ENCODE peak calls at places on chromosomes 7 and 10, in six cellular contexts. One of them, this sample, is unnamed.

GRCh38 chr10:34488476-34489130 is 326.5 kb downstream of the PARD3 start:
- DNase-seq in WTC11: no peak
- DNase-seq in neural crest cell: no peak
- DNase-seq in lung: no peak
- DNase-seq in OCI-LY7: no peak
- DNase-seq in dorsolateral prefrontal cortex: no peak
- DNase-seq in this sample: no peak

GRCh38 chr10:76428541-76429330 is 997.3 kb downstream of the LRMDA start:
- DNase-seq in WTC11: no peak
- DNase-seq in neural crest cell: no peak
- DNase-seq in lung: no peak
- DNase-seq in OCI-LY7: no peak
- DNase-seq in dorsolateral prefrontal cortex: no peak
- DNase-seq in this sample: no peak

GRCh38 chr10:125979976-125980375 is 83.6 kb downstream of the FANK1 start:
- DNase-seq in WTC11: no peak
- DNase-seq in neural crest cell: no peak
- DNase-seq in lung: no peak
- DNase-seq in OCI-LY7: no peak
- DNase-seq in dorsolateral prefrontal cortex: no peak
- DNase-seq in this sample: no peak

GRCh38 chr7:99955247-99955646 is 20.6 kb downstream of the AZGP1 start:
- DNase-seq in WTC11: no peak
- DNase-seq in neural crest cell: no peak
- DNase-seq in lung: peak
- DNase-seq in OCI-LY7: no peak
- DNase-seq in dorsolateral prefrontal cortex: no peak
- DNase-seq in this sample: no peak

GRCh38 chr10:68155615-68156205 is 46.4 kb downstream of the MYPN start:
- DNase-seq in WTC11: no peak
- DNase-seq in neural crest cell: no peak
- DNase-seq in lung: no peak
- DNase-seq in OCI-LY7: no peak
- DNase-seq in dorsolateral prefrontal cortex: no peak
- DNase-seq in this sample: no peak

GRCh38 chr7:96093435-96093834 is 228.5 kb downstream of the SLC25A13 start:
- DNase-seq in WTC11: no peak
- DNase-seq in neural crest cell: no peak
- DNase-seq in lung: no peak
- DNase-seq in OCI-LY7: no peak
- DNase-seq in dorsolateral prefrontal cortex: no peak
- DNase-seq in this sample: no peak

GRCh38 chr10:101708870-101709269 is 13.9 kb upstream of the FBXW4 start:
- DNase-seq in WTC11: no peak
- DNase-seq in neural crest cell: no peak
- DNase-seq in lung: no peak
- DNase-seq in OCI-LY7: no peak
- DNase-seq in dorsolateral prefrontal cortex: no peak
- DNase-seq in this sample: no peak

GRCh38 chr10:37774351-37774750 is 83.1 kb downstream of the ZNF248 start:
- DNase-seq in WTC11: no peak
- DNase-seq in neural crest cell: no peak
- DNase-seq in lung: no peak
- DNase-seq in OCI-LY7: no peak
- DNase-seq in dorsolateral prefrontal cortex: no peak
- DNase-seq in this sample: no peak

GRCh38 chr10:31321396-31321941 is 2.5 kb downstream of the ZEB1 start:
- DNase-seq in WTC11: no peak
- DNase-seq in neural crest cell: no peak
- DNase-seq in lung: no peak
- DNase-seq in OCI-LY7: peak
- DNase-seq in dorsolateral prefrontal cortex: no peak
- DNase-seq in this sample: no peak

GRCh38 chr7:2223321-2223720 is 9.4 kb downstream of the MAD1L1 start:
- DNase-seq in WTC11: no peak
- DNase-seq in neural crest cell: no peak
- DNase-seq in lung: no peak
- DNase-seq in OCI-LY7: no peak
- DNase-seq in dorsolateral prefrontal cortex: no peak
- DNase-seq in this sample: no peak

GRCh38 chr10:13349776-13350274 is 1.7 kb upstream of the SEPHS1 start:
- DNase-seq in WTC11: peak
- DNase-seq in neural crest cell: peak
- DNase-seq in lung: peak
- DNase-seq in OCI-LY7: peak
- DNase-seq in dorsolateral prefrontal cortex: peak
- DNase-seq in this sample: peak

GRCh38 chr10:13356392-13356791 is 8.3 kb upstream of the SEPHS1 start:
- DNase-seq in WTC11: no peak
- DNase-seq in neural crest cell: no peak
- DNase-seq in lung: no peak
- DNase-seq in OCI-LY7: no peak
- DNase-seq in dorsolateral prefrontal cortex: no peak
- DNase-seq in this sample: no peak

GRCh38 chr10:13354783-13355182 is 6.7 kb upstream of the SEPHS1 start:
- DNase-seq in WTC11: no peak
- DNase-seq in neural crest cell: no peak
- DNase-seq in lung: no peak
- DNase-seq in OCI-LY7: no peak
- DNase-seq in dorsolateral prefrontal cortex: no peak
- DNase-seq in this sample: no peak

GRCh38 chr10:13351340-13351915 is 3.3 kb upstream of the SEPHS1 start:
- DNase-seq in WTC11: peak
- DNase-seq in neural crest cell: no peak
- DNase-seq in lung: no peak
- DNase-seq in OCI-LY7: peak
- DNase-seq in dorsolateral prefrontal cortex: no peak
- DNase-seq in this sample: no peak

GRCh38 chr10:13352519-13352918 is 4.4 kb upstream of the SEPHS1 start:
- DNase-seq in WTC11: peak
- DNase-seq in neural crest cell: no peak
- DNase-seq in lung: no peak
- DNase-seq in OCI-LY7: peak
- DNase-seq in dorsolateral prefrontal cortex: no peak
- DNase-seq in this sample: peak
- TF ChIP-seq CTCF in WTC11: peak
- TF ChIP-seq CTCF in neural crest cell: peak
- TF ChIP-seq CTCF in lung: no peak
- TF ChIP-seq CTCF in OCI-LY7: peak
- TF ChIP-seq CTCF in dorsolateral prefrontal cortex: no peak
- TF ChIP-seq CTCF in this sample: no peak

DNA sequence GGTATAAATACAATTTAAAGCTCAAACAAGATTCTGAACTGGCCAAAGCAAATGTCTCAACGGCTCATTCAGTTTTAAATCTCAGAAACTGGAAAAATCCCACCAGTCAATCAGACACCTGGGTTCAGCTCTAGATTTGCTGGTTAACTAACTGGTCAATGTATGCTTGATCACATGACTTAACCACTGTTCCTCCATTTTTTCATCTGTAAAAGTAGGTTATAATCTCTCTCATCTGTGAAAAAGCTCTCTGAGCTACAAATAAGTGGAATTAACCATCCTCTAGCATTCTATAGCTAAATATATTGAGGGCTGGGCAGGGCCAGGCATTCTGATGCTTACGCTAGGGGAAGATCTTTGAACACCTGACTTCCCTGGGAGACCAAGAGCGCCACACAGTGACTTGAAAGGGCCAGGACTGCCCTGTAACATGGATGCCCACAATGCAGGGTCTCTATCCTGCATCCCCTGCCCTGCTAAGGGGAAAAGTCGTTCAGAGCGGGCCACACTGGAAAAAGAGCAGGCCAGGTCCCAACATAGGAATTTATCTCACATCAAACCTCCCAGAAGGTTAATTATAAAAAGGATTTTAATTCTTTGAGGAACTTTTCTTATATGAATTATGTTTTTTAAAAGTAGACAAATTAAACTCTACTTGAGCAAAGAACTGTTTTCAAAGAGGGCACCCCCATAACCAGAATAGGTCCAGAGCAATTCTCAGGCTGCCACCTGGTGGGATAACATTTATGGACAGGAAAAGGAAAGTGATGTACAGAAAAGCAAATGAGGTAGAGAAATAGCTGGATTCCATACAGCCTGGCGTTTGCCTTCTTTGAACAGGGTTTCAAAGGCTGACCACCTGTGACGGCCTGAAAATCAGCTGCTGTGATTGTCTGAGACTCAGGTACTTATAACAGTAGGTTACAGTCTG is 1.8 kb downstream of the RP9 start:
- DNase-seq in WTC11: peak
- DNase-seq in neural crest cell: peak
- DNase-seq in lung: no peak
- DNase-seq in OCI-LY7: peak
- DNase-seq in dorsolateral prefrontal cortex: peak
- DNase-seq in this sample: peak
- TF ChIP-seq CTCF in WTC11: no peak
- TF ChIP-seq CTCF in neural crest cell: peak
- TF ChIP-seq CTCF in lung: no peak
- TF ChIP-seq CTCF in OCI-LY7: peak
- TF ChIP-seq CTCF in dorsolateral prefrontal cortex: peak
- TF ChIP-seq CTCF in this sample: peak

GRCh38 chr7:80428161-80429054 is 83.5 kb downstream of the GNAT3 start:
- DNase-seq in WTC11: peak
- DNase-seq in neural crest cell: no peak
- DNase-seq in lung: no peak
- DNase-seq in OCI-LY7: no peak
- DNase-seq in dorsolateral prefrontal cortex: no peak
- DNase-seq in this sample: peak
- TF ChIP-seq CTCF in WTC11: no peak
- TF ChIP-seq CTCF in neural crest cell: peak
- TF ChIP-seq CTCF in lung: peak
- TF ChIP-seq CTCF in OCI-LY7: peak
- TF ChIP-seq CTCF in dorsolateral prefrontal cortex: peak
- TF ChIP-seq CTCF in this sample: peak

GRCh38 chr10:73218466-73219191 is 28.4 kb downstream of the DNAJC9 start:
- DNase-seq in WTC11: no peak
- DNase-seq in neural crest cell: no peak
- DNase-seq in lung: no peak
- DNase-seq in OCI-LY7: peak
- DNase-seq in dorsolateral prefrontal cortex: no peak
- DNase-seq in this sample: no peak
- TF ChIP-seq CTCF in WTC11: no peak
- TF ChIP-seq CTCF in neural crest cell: peak
- TF ChIP-seq CTCF in lung: no peak
- TF ChIP-seq CTCF in OCI-LY7: peak
- TF ChIP-seq CTCF in dorsolateral prefrontal cortex: no peak
- TF ChIP-seq CTCF in this sample: peak

DNA sequence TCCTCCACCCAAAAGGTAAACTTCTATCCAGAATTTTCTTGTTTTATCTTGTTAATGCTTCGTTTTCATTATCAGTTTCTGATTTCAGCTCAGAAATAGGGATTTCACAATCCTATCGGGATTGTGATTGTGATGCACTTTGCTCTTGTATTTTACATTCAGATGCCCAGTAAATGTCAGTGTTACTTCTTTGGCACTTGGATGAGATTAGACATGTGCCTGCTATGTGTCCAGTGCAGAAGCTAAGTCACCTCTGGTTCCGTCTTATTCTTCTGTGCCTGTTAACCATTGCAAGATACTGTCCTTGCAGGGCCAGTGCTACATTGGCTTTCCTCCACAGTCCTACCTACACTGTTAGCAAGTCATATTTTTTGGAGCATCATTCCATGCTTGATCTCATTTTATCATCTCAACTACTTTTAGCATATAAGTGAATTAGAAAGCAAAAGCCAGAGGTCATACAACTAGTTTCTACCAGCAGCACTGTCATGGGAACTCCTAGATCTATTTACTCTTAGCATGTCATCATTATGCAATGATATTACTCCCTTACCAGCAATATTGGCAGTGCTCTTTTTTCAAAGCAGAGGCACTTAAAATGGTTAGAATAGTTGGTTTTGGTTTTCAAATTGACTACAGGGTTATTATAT is 26.7 kb downstream of the ZNF277 start:
- DNase-seq in WTC11: no peak
- DNase-seq in neural crest cell: no peak
- DNase-seq in lung: no peak
- DNase-seq in OCI-LY7: no peak
- DNase-seq in dorsolateral prefrontal cortex: no peak
- DNase-seq in this sample: no peak
- TF ChIP-seq CTCF in WTC11: no peak
- TF ChIP-seq CTCF in neural crest cell: no peak
- TF ChIP-seq CTCF in lung: no peak
- TF ChIP-seq CTCF in OCI-LY7: no peak
- TF ChIP-seq CTCF in dorsolateral prefrontal cortex: no peak
- TF ChIP-seq CTCF in this sample: no peak

DNA sequence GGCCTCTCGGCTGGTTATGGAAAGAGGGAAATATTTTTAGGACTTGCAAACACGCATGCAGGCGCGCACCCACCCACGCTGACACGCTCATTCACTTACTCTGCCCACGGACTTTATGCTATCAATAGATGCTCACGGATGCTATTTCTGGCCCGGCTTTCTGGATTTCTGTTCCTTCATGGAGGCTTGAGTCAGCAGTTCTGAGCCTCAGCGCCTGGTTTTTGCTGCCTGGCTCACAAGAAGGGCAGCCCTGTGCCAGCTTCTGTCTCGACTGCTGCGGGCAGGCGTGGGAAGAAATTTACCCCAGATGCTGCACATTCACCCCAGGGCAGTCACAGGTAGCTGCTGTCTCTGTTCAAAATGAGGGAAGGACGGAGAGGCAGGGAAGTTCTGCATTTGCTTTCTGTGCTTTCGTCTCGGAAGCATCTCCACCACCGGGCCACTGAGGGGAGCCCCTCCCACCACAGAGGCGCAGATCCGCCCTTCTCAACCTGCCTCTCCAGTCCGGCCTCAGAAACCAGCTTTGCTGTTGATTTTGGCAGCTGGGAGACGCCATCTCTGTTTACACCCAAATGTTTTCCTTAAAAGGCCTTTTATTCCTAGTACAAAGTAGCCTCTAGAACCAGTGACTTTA is 116.2 kb upstream of the BTBD16 start:
- DNase-seq in WTC11: peak
- DNase-seq in neural crest cell: no peak
- DNase-seq in lung: no peak
- DNase-seq in OCI-LY7: no peak
- DNase-seq in dorsolateral prefrontal cortex: peak
- DNase-seq in this sample: peak
- TF ChIP-seq CTCF in WTC11: no peak
- TF ChIP-seq CTCF in neural crest cell: no peak
- TF ChIP-seq CTCF in lung: no peak
- TF ChIP-seq CTCF in OCI-LY7: no peak
- TF ChIP-seq CTCF in dorsolateral prefrontal cortex: no peak
- TF ChIP-seq CTCF in this sample: no peak

DNA sequence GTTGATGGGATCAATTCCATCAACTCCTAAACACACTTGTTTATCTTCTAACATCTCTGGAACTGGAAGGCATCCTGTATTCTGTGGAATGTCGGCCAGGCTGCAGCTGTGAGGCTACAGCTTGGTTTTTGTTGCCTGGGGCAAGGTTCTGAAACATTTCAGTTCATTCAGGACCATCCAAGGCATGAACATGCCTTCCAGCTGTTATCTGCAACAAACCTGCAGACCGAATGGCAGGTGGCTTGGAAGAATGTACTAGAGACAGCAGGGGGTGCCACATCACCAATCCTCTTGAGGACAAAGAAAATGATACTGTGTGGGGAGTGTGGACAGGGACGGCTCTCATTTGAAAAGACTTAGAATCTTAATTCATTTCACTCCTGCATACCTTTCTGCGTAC is 12.4 kb downstream of the PAPOLB start:
- DNase-seq in WTC11: peak
- DNase-seq in neural crest cell: peak
- DNase-seq in lung: no peak
- DNase-seq in OCI-LY7: peak
- DNase-seq in dorsolateral prefrontal cortex: peak
- DNase-seq in this sample: no peak
- TF ChIP-seq CTCF in WTC11: no peak
- TF ChIP-seq CTCF in neural crest cell: peak
- TF ChIP-seq CTCF in lung: no peak
- TF ChIP-seq CTCF in OCI-LY7: peak
- TF ChIP-seq CTCF in dorsolateral prefrontal cortex: peak
- TF ChIP-seq CTCF in this sample: no peak